ENCODE peak calls at places on chromosomes 7 and 10, in six cellular contexts. D is GM23248, K is neural progenitor cell, J is MM.1S, F is PC-3, B is GM23338. Y is an unnamed sample.

GRCh38 chr10:86439544-86439943 is 72.9 kb upstream of the GRID1 start:
- DNase-seq in K (no peak), D (peak; percentile 89), J (no peak), B (no peak), F (peak; percentile 25), Y (no peak)

GRCh38 chr10:122084286-122085041 is 95.5 kb downstream of the TACC2 start:
- DNase-seq in B (no peak), K (no peak), J (no peak), F (no peak), D (no peak), Y (no peak)

GRCh38 chr7:128682125-128682524 is 10.0 kb downstream of the GARIN1A start:
- DNase-seq in J (no peak), F (no peak), D (no peak), K (peak; percentile 39), B (no peak), Y (no peak)

GRCh38 chr10:48469516-48470020 is 135.3 kb downstream of the ARHGAP22 start:
- DNase-seq in B (no peak), K (no peak), F (no peak), D (no peak), J (no peak), Y (no peak)

GRCh38 chr7:39324134-39324760 is 242.0 kb upstream of the YAE1 start:
- DNase-seq in K (no peak), F (no peak), D (no peak), J (no peak), B (no peak), Y (no peak)

GRCh38 chr7:99669782-99670181 is 10.0 kb downstream of the CYP3A5 start:
- DNase-seq in F (no peak), J (no peak), K (no peak), D (peak; percentile 19), B (no peak), Y (no peak)

GRCh38 chr7:3730271-3730670 is 429.2 kb downstream of the SDK1 start:
- DNase-seq in K (no peak), D (no peak), F (no peak), B (no peak), J (no peak), Y (no peak)

GRCh38 chr10:132098539-132099421 is 33.0 kb downstream of the JAKMIP3 start:
- DNase-seq in D (no peak), J (no peak), B (no peak), F (no peak), K (no peak), Y (no peak)

GRCh38 chr7:11485626-11486025 is 346.4 kb downstream of the THSD7A start:
- DNase-seq in B (no peak), D (no peak), K (no peak), F (no peak), J (no peak), Y (no peak)

GRCh38 chr7:64951250-64951848 is 39.5 kb downstream of the ZNF117 start:
- DNase-seq in K (peak; percentile 49), B (peak; percentile 75), F (peak; percentile 74), D (peak; percentile 58), J (peak; percentile 54), Y (no peak)

GRCh38 chr10:121803611-121804010 is 124.2 kb downstream of the ATE1 start:
- DNase-seq in J (no peak), F (no peak), D (no peak), B (no peak), K (no peak), Y (no peak)

GRCh38 chr7:28389504-28390385 is 22.6 kb upstream of the CREB5 start:
- DNase-seq in K (peak; percentile 82), D (peak; percentile 77), B (peak; percentile 85), F (peak; percentile 83), J (peak; percentile 69), Y (peak; percentile 75)

GRCh38 chr7:135414850-135415439 is 95.0 kb downstream of the CNOT4 start:
- DNase-seq in K (peak; percentile 75), B (peak; percentile 91), D (peak; percentile 55), J (peak; percentile 65), F (peak; percentile 70), Y (peak; percentile 61)

GRCh38 chr7:44277391-44277790 is 48.0 kb downstream of the CAMK2B start:
- DNase-seq in D (no peak), F (no peak), B (no peak), K (no peak), J (no peak), Y (no peak)

GRCh38 chr10:13803566-13804554 is 217.1 kb downstream of the PRPF18 start:
- DNase-seq in D (no peak), K (no peak), F (peak; percentile 44), J (no peak), B (no peak), Y (no peak)

GRCh38 chr10:48670978-48671913 is 13.4 kb upstream of the WDFY4 start:
- DNase-seq in J (no peak), D (no peak), F (no peak), K (peak; percentile 81), B (peak; percentile 65), Y (no peak)

GRCh38 chr10:103281753-103282152 is 4.8 kb downstream of the INA start:
- DNase-seq in F (no peak), J (no peak), B (peak; percentile 97), K (peak; percentile 95), D (peak; percentile 15), Y (no peak)

GRCh38 chr10:44960482-44961230 is 1.1 kb downstream of the RASSF4 start:
- DNase-seq in D (no peak), F (no peak), B (no peak), K (no peak), J (peak; percentile 36), Y (no peak)

GRCh38 chr7:150451833-150452431 is 1.5 kb downstream of the GIMAP8 start:
- DNase-seq in B (no peak), K (no peak), J (no peak), D (no peak), F (no peak), Y (no peak)

GRCh38 chr7:98852826-98853225 is 17.0 kb downstream of the TMEM130 start:
- DNase-seq in B (no peak), D (peak; percentile 18), K (no peak), J (no peak), F (no peak), Y (no peak)

GRCh38 chr10:4947635-4948596 is 15.3 kb upstream of the AKR1C1 start:
- DNase-seq in J (no peak), F (peak; percentile 81), D (peak; percentile 96), K (no peak), B (no peak), Y (no peak)

GRCh38 chr10:121734517-121735137 is 136.4 kb upstream of the FGFR2 start:
- DNase-seq in B (peak; percentile 74), F (peak; percentile 37), D (peak; percentile 49), J (peak; percentile 33), K (peak; percentile 70), Y (no peak)

GRCh38 chr10:117463545-117463920 is 79.0 kb upstream of the EMX2 start:
- DNase-seq in F (no peak), K (no peak), J (no peak), D (peak; percentile 64), B (no peak), Y (no peak)

GRCh38 chr7:118214051-118214832 is 10.3 kb upstream of the ANKRD7 start:
- DNase-seq in F (no peak), D (peak; percentile 90), K (no peak), B (peak; percentile 87), J (peak; percentile 75), Y (no peak)

GRCh38 chr10:132832186-132832983 is 46.4 kb upstream of the NKX6-2 start:
- DNase-seq in J (no peak), B (no peak), F (no peak), K (no peak), D (no peak), Y (no peak)

GRCh38 chr10:35433851-35434426 is 97.6 kb downstream of the CCNY start:
- DNase-seq in B (no peak), F (no peak), J (peak; percentile 72), K (no peak), D (peak; percentile 76), Y (peak; percentile 48)

GRCh38 chr10:43138757-43139241 is 554 bp downstream of the CSGALNACT2 start:
- DNase-seq in D (peak; percentile 69), K (no peak), B (peak; percentile 50), J (peak; percentile 71), F (peak; percentile 39), Y (peak; percentile 23)

GRCh38 chr7:36871355-36871738 is 147.1 kb upstream of the AOAH start:
- DNase-seq in J (no peak), K (no peak), B (no peak), F (no peak), D (no peak), Y (no peak)

GRCh38 chr10:52906046-52906445 is 133.5 kb upstream of the MBL2 start:
- DNase-seq in K (no peak), F (peak; percentile 82), B (no peak), D (no peak), J (no peak), Y (no peak)

GRCh38 chr7:107643938-107644703 is 16.5 kb upstream of the SLC26A4 start:
- DNase-seq in D (peak; percentile 48), B (no peak), J (no peak), K (no peak), F (no peak), Y (no peak)

GRCh38 chr10:6461961-6462360 is 118.1 kb downstream of the PRKCQ start:
- DNase-seq in F (no peak), B (no peak), J (no peak), D (no peak), K (no peak), Y (no peak)
- TF ChIP-seq EZH2 in F (no peak), B (no peak), J (no peak), D (no peak), K (no peak), Y (no peak)

GRCh38 chr7:156950381-156950858 is 908 bp downstream of the NOM1 start:
- DNase-seq in B (no peak), K (no peak), F (peak; percentile 17), J (no peak), D (peak; percentile 55), Y (no peak)
- H3K27ac ChIP-seq in B (no peak overlapping the region), K (no peak overlapping the region), F (peak overlapping the region; percentile 59), J (peak overlapping the region; percentile 73), D (peak overlapping the region; percentile 77), Y (peak overlapping the region; percentile 30)

GRCh38 chr7:23491502-23491901 is 21.2 kb upstream of the IGF2BP3 start:
- DNase-seq in J (no peak), K (no peak), F (no peak), D (no peak), B (no peak), Y (no peak)

GRCh38 chr7:23486002-23486773 is 15.9 kb upstream of the IGF2BP3 start:
- DNase-seq in B (peak; percentile 68), F (no peak), D (no peak), J (no peak), K (no peak), Y (no peak)

GRCh38 chr7:23494009-23494408 is 23.7 kb upstream of the IGF2BP3 start:
- DNase-seq in B (no peak), F (no peak), D (no peak), J (no peak), K (no peak), Y (no peak)

GRCh38 chr7:23487670-23488069 is 17.4 kb upstream of the IGF2BP3 start:
- DNase-seq in D (no peak), F (no peak), J (no peak), K (no peak), B (no peak), Y (no peak)

GRCh38 chr7:23490357-23491131 is 20.3 kb upstream of the IGF2BP3 start:
- DNase-seq in F (no peak), K (no peak), D (peak; percentile 59), J (no peak), B (no peak), Y (no peak)
- H3F3A ChIP-seq in F (no peaks in the 10 kb centered on the region), K (peaks cover 28% of the 10 kb centered on the region), D (peaks cover 29% of the 10 kb centered on the region), J (no peaks in the 10 kb centered on the region), B (no peaks in the 10 kb centered on the region), Y (peaks cover 17% of the 10 kb centered on the region)

GRCh38 chr10:79250259-79250658 is 97.0 kb upstream of the PPIF start:
- DNase-seq in F (no peak), J (peak; percentile 41), B (no peak), D (no peak), K (no peak), Y (no peak)
- TF ChIP-seq EZH2 in F (no peak), J (no peak), B (no peak), D (no peak), K (no peak), Y (no peak)